ENCODE peak calls at places on chromosomes 7 and 10, in ten cellular contexts. T is A549, R is transverse colon, H is endothelial cell of umbilical vein, C is heart left ventricle, U is IMR-90, K is Peyer's patch, X is stomach, Z is body of pancreas, Q is prostate gland. M is an unnamed sample.

GRCh38 chr7:52917982-52918578 is 117.4 kb upstream of the POM121L12 start:
- DNase-seq in H (peak; percentile 10), Z (peak; percentile 9), Q (no peak), C (no peak), R (no peak), X (no peak), U (no peak), T (no peak), K (no peak), M (peak; percentile 44)

GRCh38 chr7:157265051-157265450 is 71.8 kb upstream of the DNAJB6 start:
- DNase-seq in K (no peak), Z (no peak), U (no peak), C (no peak), Q (no peak), R (no peak), T (no peak), X (no peak), H (no peak), M (no peak)

GRCh38 chr7:84528756-84529479 is 334.3 kb upstream of the SEMA3A start:
- DNase-seq in H (no peak), X (no peak), K (no peak), Q (no peak), Z (no peak), C (no peak), U (no peak), R (no peak), T (no peak), M (no peak)

GRCh38 chr10:125340871-125341270 is 180.5 kb upstream of the CTBP2 start:
- DNase-seq in T (no peak), C (no peak), U (no peak), R (no peak), K (no peak), Q (no peak), X (no peak), Z (no peak), H (no peak), M (no peak)

GRCh38 chr7:131250331-131250730 is 77.3 kb upstream of the MKLN1 start:
- DNase-seq in R (no peak), Q (no peak), H (no peak), X (no peak), K (no peak), T (no peak), Z (no peak), U (peak; percentile 73), C (no peak), M (no peak)

GRCh38 chr7:82194011-82194410 is 249.6 kb downstream of the CACNA2D1 start:
- DNase-seq in C (no peak), Q (no peak), Z (no peak), X (no peak), T (no peak), K (no peak), U (peak; percentile 66), R (no peak), H (peak; percentile 31), M (peak; percentile 16)

GRCh38 chr10:80894797-80895467 is 357.2 kb downstream of the SH2D4B start:
- DNase-seq in R (no peak), C (no peak), U (no peak), X (no peak), Q (no peak), K (no peak), H (no peak), T (no peak), Z (no peak), M (no peak)

GRCh38 chr10:67306588-67307205 is 380.9 kb downstream of the LRRTM3 start:
- DNase-seq in K (no peak), H (peak; percentile 32), U (peak; percentile 4), R (no peak), Z (no peak), X (no peak), Q (no peak), T (peak; percentile 31), C (no peak), M (peak; percentile 36)

GRCh38 chr7:4739528-4739992 is 35.9 kb upstream of the AP5Z1 start:
- DNase-seq in Q (no peak), H (no peak), T (peak; percentile 80), C (peak; percentile 60), K (no peak), U (peak; percentile 38), R (no peak), Z (peak; percentile 61), X (peak; percentile 38), M (peak; percentile 59)

GRCh38 chr7:114919587-114919986 is 2.3 kb upstream of the MDFIC start:
- DNase-seq in C (no peak), R (no peak), T (no peak), H (no peak), U (no peak), K (no peak), Z (no peak), X (no peak), Q (no peak), M (no peak)
- TF ChIP-seq POLR2A in C (no peak), R (no peak), T (no peak), H (no peak), U (no peak), K (no peak), Z (no peak), X (no peak), Q (no peak), M (no peak)

GRCh38 chr7:15018981-15019380 is 116.4 kb upstream of the DGKB start:
- DNase-seq in Q (no peak), R (no peak), U (no peak), H (no peak), X (no peak), K (no peak), T (no peak), Z (no peak), C (no peak), M (no peak)

GRCh38 chr7:15012135-15012534 is 109.6 kb upstream of the DGKB start:
- DNase-seq in R (no peak), U (no peak), T (no peak), X (no peak), Q (no peak), C (no peak), K (no peak), H (no peak), Z (no peak), M (no peak)

GRCh38 chr7:15016726-15017125 is 114.2 kb upstream of the DGKB start:
- DNase-seq in Q (no peak), X (no peak), U (no peak), H (peak; percentile 51), T (no peak), K (no peak), Z (no peak), R (no peak), C (no peak), M (no peak)

GRCh38 chr7:15016315-15016667 is 113.7 kb upstream of the DGKB start:
- DNase-seq in C (no peak), T (no peak), Z (no peak), U (no peak), R (no peak), Q (no peak), H (no peak), X (no peak), K (no peak), M (no peak)

DNA sequence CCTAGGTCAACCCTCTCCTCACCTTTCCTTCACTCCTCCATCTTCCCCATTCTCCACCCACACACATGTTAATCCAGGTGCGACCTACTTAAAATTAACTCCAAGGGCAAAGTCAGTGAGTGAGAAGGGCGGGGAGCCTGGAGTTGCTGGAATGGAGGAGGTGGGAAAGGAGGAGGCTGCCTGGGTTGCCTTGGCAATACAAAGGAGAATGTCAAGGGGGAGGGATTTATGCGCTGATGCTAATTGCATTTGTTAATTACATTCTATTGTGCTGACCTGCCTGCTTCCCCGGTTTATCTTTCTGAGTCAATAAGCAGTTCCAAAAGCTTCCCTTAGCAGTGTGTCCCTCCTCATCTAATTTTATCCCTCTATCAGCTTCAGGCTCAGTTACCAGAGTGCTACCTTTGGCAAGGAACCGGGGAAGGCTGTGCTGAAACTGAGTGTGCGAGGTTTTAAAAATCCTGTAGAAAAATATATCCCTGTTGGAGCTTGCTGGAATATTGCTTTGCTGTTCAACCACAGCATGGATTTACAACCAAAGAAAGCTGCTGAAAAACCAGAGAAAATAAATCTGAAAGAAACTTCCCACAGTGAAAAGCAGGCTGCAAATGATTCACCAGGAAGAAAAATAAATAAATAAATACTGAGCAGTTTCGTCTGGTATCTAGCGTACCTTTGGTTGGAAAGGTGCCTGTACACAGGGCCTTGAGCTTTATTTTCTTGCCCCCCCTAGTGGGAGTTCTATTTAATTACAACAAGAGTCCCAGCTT is 113.2 kb upstream of the DGKB start:
- DNase-seq in Q (peak; percentile 59), K (no peak), U (peak; percentile 49), H (peak; percentile 77), X (peak; percentile 27), T (peak; percentile 26), Z (peak; percentile 66), C (peak; percentile 24), R (no peak), M (peak; percentile 67)
- H3K4me3 ChIP-seq in Q (no peak overlapping the region), K (no peak overlapping the region), U (no peak overlapping the region), H (no peak overlapping the region), X (no peak overlapping the region), T (no peak overlapping the region), Z (no peak overlapping the region), C (peak overlapping the region; percentile 49), R (no peak overlapping the region), M (no peak overlapping the region)

DNA sequence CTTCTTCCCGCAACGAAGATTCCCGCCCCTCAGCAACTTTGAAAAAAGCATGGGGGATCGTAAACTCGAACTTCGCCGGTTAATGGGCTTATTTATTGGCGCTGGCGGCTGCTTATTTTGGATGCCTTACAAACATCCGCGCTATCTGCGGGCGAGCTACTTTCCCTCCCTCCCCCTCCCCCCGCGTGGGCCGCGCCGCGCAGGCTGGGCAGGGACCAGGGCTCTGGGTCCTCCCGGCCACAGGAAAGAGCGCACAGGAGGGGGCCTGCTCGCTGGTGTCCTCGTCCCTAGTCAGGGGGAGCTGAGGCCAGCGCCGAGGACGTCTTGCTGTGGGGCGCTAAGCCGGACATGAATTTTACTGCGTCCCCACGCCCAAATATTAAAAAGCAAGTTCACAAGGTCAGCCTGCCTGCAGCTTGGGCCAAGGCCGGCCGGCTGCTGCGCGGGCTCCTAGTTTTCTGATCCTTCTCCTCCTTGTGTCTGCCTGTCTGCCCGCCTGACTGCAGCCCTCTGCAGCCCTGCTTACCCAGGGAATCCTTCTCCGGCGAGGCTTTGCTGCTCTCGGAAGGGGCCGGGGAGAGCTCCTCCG is 1.2 kb downstream of the HOXA10 start:
- DNase-seq in X (peak; percentile 20), K (peak; percentile 82), R (peak; percentile 80), T (no peak), C (no peak), Q (peak; percentile 89), Z (no peak), U (no peak), H (peak; percentile 64), M (peak; percentile 88)
- TF ChIP-seq POLR2A in X (no peak), K (no peak), R (peak; percentile 60), T (no peak), C (no peak), Q (peak; percentile 68), Z (no peak), U (no peak), H (no peak), M (peak; percentile 60)

DNA sequence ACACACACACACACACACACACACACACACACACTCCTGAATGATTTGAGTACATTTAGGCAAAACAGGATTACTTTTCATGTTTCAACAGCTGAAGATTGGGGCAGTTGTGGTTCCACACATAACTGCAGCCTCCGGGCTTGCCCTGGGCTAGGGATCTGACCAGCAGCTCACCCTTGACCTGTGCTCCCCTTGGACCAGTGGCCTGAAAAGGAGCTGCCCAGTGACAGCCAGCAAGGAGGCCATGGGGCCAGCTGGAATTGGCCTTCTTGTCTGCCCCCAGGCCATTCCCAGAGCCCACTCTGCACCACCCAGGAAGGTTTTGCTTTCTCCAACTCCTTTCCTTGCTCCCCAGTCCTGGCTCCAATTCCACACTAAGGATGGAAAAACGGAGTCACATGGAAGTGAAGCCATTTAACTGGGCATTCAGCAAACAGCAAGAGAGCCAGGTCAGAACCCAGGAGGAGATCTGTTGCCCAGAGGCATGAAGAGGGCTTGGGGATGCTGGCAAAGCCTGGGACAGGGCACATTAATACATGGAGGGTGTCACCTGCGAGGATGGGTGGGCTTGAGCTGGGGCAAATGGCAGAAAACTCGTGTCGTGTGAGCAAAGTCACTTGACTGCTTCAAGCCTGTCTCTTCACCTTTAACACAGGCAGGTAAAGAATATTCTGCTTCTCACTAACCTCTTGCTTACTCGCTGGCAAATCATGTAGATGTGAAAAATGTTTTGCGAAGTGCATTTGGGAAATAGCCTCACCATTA is 61.5 kb upstream of the GDF10 start:
- DNase-seq in X (no peak), C (no peak), H (no peak), K (no peak), Q (no peak), R (no peak), U (no peak), Z (no peak), T (no peak), M (no peak)
- H3K4me3 ChIP-seq in X (no peak overlapping the region), C (no peak overlapping the region), H (no peak overlapping the region), K (no peak overlapping the region), Q (no peak overlapping the region), R (no peak overlapping the region), U (no peak overlapping the region), Z (no peak overlapping the region), T (no peak overlapping the region), M (no peak overlapping the region)